ENCODE peak calls at places on chromosomes 3 and 15, in six cellular contexts. One of them, this sample, is unnamed. For H3K27me3, the result is how much of the 10 kb centered on the place peaks cover.

GRCh38 chr15:58611731-58612676 is 137.5 kb downstream of the ADAM10 start:
- DNase-seq in bronchial epithelial cell: no peak
- DNase-seq in WERI-Rb-1: no peak
- DNase-seq in small intestine: peak
- DNase-seq in foreskin keratinocyte: no peak
- DNase-seq in breast epithelium: no peak
- DNase-seq in this sample: no peak

GRCh38 chr3:178483704-178484103 is 52.5 kb upstream of the KCNMB2 start:
- DNase-seq in bronchial epithelial cell: no peak
- DNase-seq in WERI-Rb-1: no peak
- DNase-seq in small intestine: no peak
- DNase-seq in foreskin keratinocyte: no peak
- DNase-seq in breast epithelium: no peak
- DNase-seq in this sample: no peak

GRCh38 chr15:86266896-86267484 is 187.3 kb downstream of the AGBL1 start:
- DNase-seq in bronchial epithelial cell: no peak
- DNase-seq in WERI-Rb-1: no peak
- DNase-seq in small intestine: no peak
- DNase-seq in foreskin keratinocyte: no peak
- DNase-seq in breast epithelium: no peak
- DNase-seq in this sample: no peak

GRCh38 chr3:196012481-196012880 is 69.4 kb downstream of the TFRC start:
- DNase-seq in bronchial epithelial cell: peak
- DNase-seq in WERI-Rb-1: no peak
- DNase-seq in small intestine: no peak
- DNase-seq in foreskin keratinocyte: no peak
- DNase-seq in breast epithelium: no peak
- DNase-seq in this sample: no peak

GRCh38 chr3:20039082-20039764 is 1.0 kb upstream of the KAT2B start:
- DNase-seq in bronchial epithelial cell: no peak
- DNase-seq in WERI-Rb-1: no peak
- DNase-seq in small intestine: no peak
- DNase-seq in foreskin keratinocyte: no peak
- DNase-seq in breast epithelium: no peak
- DNase-seq in this sample: no peak

GRCh38 chr15:64949383-64950141 is 37.9 kb downstream of the ANKDD1A start:
- DNase-seq in bronchial epithelial cell: no peak
- DNase-seq in WERI-Rb-1: no peak
- DNase-seq in small intestine: no peak
- DNase-seq in foreskin keratinocyte: no peak
- DNase-seq in breast epithelium: no peak
- DNase-seq in this sample: no peak

GRCh38 chr3:185200639-185201038 is 47.8 kb upstream of the C3orf70 start:
- DNase-seq in bronchial epithelial cell: peak
- DNase-seq in WERI-Rb-1: no peak
- DNase-seq in small intestine: no peak
- DNase-seq in foreskin keratinocyte: peak
- DNase-seq in breast epithelium: no peak
- DNase-seq in this sample: no peak

GRCh38 chr15:31437686-31438085 is 111.1 kb downstream of the KLF13 start:
- DNase-seq in bronchial epithelial cell: no peak
- DNase-seq in WERI-Rb-1: no peak
- DNase-seq in small intestine: no peak
- DNase-seq in foreskin keratinocyte: no peak
- DNase-seq in breast epithelium: no peak
- DNase-seq in this sample: no peak

GRCh38 chr3:197522881-197523342 is 32.9 kb downstream of the BDH1 start:
- DNase-seq in bronchial epithelial cell: no peak
- DNase-seq in WERI-Rb-1: no peak
- DNase-seq in small intestine: no peak
- DNase-seq in foreskin keratinocyte: no peak
- DNase-seq in breast epithelium: peak
- DNase-seq in this sample: no peak

GRCh38 chr3:194985031-194985578 is 285.9 kb downstream of the XXYLT1 start:
- DNase-seq in bronchial epithelial cell: peak
- DNase-seq in WERI-Rb-1: no peak
- DNase-seq in small intestine: peak
- DNase-seq in foreskin keratinocyte: no peak
- DNase-seq in breast epithelium: peak
- DNase-seq in this sample: peak

GRCh38 chr3:187750041-187750512 is 4.8 kb upstream of the BCL6 start:
- DNase-seq in bronchial epithelial cell: peak
- DNase-seq in WERI-Rb-1: no peak
- DNase-seq in small intestine: peak
- DNase-seq in foreskin keratinocyte: no peak
- DNase-seq in breast epithelium: peak
- DNase-seq in this sample: peak

GRCh38 chr15:56410712-56411111 is 45.5 kb downstream of the TEX9 start:
- DNase-seq in bronchial epithelial cell: no peak
- DNase-seq in WERI-Rb-1: no peak
- DNase-seq in small intestine: no peak
- DNase-seq in foreskin keratinocyte: no peak
- DNase-seq in breast epithelium: no peak
- DNase-seq in this sample: no peak

DNA sequence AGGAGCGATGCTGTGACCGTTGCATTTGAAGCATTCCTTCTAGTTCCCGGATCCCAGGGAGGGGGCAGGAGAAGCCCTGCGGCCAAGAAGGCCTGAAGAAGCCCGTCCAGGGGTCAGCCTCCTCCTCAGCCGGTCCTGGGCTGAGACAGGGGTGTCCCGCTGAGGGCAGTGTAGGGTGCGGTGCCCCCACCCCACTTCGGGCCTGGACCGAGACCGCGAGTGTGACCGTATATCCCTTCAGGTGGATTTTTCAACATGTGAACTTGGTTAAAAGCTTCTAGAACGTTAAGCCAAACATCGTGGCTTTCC is 2.8 kb downstream of the OCA2 start:
- DNase-seq in bronchial epithelial cell: no peak
- DNase-seq in WERI-Rb-1: no peak
- DNase-seq in small intestine: no peak
- DNase-seq in foreskin keratinocyte: no peak
- DNase-seq in breast epithelium: no peak
- DNase-seq in this sample: no peak
- H3K27me3 ChIP-seq in bronchial epithelial cell: under half
- H3K27me3 ChIP-seq in WERI-Rb-1: under half
- H3K27me3 ChIP-seq in small intestine: under half
- H3K27me3 ChIP-seq in foreskin keratinocyte: half or more
- H3K27me3 ChIP-seq in breast epithelium: under half
- H3K27me3 ChIP-seq in this sample: half or more

DNA sequence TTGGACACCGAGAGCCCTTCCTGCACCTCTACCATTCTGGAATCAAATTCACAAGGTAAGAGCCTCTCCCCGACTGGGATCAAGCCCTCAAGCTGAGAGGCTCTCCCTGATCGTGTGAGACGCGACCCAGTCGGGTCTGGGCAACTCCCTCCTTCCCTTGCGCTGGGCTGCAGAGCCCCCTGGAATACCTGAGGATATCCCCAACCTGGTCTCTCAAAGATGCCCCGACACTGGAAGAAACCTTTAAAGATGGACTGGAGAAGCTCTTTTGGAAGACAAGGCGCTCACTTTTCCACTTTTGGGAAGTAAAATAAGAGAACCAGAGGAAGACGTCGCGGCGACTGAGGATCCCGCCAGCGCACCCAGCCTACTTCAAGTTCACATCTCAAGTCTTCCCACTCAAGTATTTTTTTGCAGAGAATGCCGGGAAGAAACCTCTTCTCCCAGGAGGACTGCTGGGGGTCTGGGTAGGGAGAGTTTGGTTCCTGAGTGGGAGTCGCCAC is 33.8 kb downstream of the ZIC4 start:
- DNase-seq in bronchial epithelial cell: no peak
- DNase-seq in WERI-Rb-1: no peak
- DNase-seq in small intestine: no peak
- DNase-seq in foreskin keratinocyte: no peak
- DNase-seq in breast epithelium: no peak
- DNase-seq in this sample: no peak
- H3K27me3 ChIP-seq in bronchial epithelial cell: under half
- H3K27me3 ChIP-seq in WERI-Rb-1: under half
- H3K27me3 ChIP-seq in small intestine: under half
- H3K27me3 ChIP-seq in foreskin keratinocyte: half or more
- H3K27me3 ChIP-seq in breast epithelium: under half
- H3K27me3 ChIP-seq in this sample: half or more

DNA sequence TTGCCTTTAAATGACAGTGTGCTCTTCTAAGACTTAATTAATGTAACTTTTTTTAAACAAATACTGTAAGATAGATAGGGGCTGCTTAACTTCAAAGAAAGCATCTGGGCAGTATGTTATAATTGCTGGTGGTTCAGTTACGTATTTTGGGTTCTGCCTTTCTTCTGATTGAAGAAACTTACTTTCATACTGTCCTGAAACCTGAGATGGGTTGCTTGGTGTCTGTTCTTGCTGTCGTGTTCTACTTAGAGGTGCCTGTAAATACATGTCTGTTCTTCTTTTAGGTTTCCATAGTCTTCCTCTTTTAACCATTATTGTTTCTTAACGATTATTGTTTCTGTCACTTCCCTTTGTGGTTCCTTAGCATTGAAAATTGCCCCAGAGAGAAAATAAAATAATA is 297.7 kb upstream of the CHRM5 start:
- DNase-seq in bronchial epithelial cell: no peak
- DNase-seq in WERI-Rb-1: no peak
- DNase-seq in small intestine: no peak
- DNase-seq in foreskin keratinocyte: no peak
- DNase-seq in breast epithelium: no peak
- DNase-seq in this sample: no peak
- H3K27me3 ChIP-seq in bronchial epithelial cell: under half
- H3K27me3 ChIP-seq in WERI-Rb-1: under half
- H3K27me3 ChIP-seq in small intestine: under half
- H3K27me3 ChIP-seq in foreskin keratinocyte: under half
- H3K27me3 ChIP-seq in breast epithelium: under half
- H3K27me3 ChIP-seq in this sample: under half

GRCh38 chr15:100973351-100974034 is 54.3 kb downstream of the LRRK1 start:
- DNase-seq in bronchial epithelial cell: no peak
- DNase-seq in WERI-Rb-1: no peak
- DNase-seq in small intestine: peak
- DNase-seq in foreskin keratinocyte: no peak
- DNase-seq in breast epithelium: no peak
- DNase-seq in this sample: peak
- H3K27me3 ChIP-seq in bronchial epithelial cell: under half
- H3K27me3 ChIP-seq in WERI-Rb-1: under half
- H3K27me3 ChIP-seq in small intestine: under half
- H3K27me3 ChIP-seq in foreskin keratinocyte: under half
- H3K27me3 ChIP-seq in breast epithelium: under half
- H3K27me3 ChIP-seq in this sample: under half

DNA sequence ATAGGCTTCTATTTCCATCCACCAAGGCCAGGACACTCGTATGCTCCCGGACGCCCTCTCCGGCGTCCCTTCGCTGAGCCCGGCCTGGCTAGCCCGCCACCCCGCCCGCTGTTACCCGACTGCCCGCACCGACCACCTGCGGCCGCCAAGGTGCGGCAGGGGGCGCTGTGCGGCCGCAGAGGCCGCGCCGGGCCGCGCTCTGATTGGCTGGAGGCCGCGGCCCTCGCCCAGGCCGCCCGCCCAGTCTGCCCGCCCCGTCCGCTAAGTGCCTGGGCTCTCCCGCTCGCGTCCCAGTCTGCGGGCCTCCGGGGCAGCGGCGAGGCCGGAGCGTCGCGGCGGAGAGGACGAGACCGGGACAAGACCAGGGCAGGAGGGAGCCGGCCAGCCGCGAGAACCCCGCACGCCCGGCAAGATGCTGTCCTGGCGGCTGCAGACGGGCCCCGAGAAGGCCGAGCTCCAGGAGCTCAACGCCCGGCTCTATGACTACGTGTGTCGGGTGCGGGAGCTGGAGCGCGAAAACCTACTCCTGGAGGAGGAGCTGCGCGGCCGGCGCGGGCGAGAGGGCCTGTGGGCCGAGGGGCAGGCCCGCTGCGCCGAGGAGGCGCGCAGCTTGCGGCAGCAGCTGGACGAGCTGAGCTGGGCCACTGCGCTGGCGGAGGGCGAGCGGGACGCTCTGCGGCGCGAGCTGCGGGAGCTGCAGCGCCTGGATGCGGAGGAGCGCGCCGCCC is at the start of gene SYNM:
- DNase-seq in bronchial epithelial cell: peak
- DNase-seq in WERI-Rb-1: peak
- DNase-seq in small intestine: peak
- DNase-seq in foreskin keratinocyte: no peak
- DNase-seq in breast epithelium: peak
- DNase-seq in this sample: peak
- H3K27me3 ChIP-seq in bronchial epithelial cell: under half
- H3K27me3 ChIP-seq in WERI-Rb-1: under half
- H3K27me3 ChIP-seq in small intestine: under half
- H3K27me3 ChIP-seq in foreskin keratinocyte: half or more
- H3K27me3 ChIP-seq in breast epithelium: under half
- H3K27me3 ChIP-seq in this sample: under half

DNA sequence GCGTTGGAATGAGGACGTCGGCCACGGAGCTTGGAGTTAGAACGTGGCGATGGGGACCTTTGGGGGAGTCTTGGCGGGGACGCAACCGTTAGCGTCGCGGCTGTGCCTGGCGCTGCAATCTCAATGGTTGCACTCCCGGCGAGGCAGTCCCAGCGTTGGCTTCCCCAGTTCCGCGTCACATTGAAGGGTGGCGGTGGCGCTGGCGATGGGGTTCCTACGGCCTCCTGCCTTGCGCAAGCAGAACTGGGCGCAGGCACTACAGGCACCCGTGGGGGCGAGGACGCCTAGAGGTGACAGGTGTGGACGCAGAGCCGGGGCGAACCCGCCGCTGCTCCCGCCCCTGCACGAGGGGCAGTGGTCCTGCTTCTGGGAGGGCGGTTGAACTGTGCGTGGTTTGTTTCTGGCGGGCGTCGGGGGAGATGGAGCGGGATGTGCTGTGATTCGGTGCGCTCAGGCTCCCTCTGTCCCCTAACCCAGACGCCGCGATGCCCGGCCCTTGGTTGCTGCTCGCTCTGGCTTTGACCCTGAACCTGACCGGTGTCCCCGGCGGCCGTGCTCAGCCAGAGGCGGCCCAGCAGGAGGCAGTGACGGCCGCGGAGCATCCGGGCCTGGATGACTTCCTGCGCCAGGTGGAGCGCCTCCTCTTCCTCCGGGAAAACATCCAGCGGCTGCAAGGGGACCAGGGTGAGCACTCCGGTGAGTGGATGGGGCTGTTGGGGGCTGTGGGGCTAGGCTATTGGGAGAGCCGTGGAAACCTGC is 991 bp downstream of the TRH start:
- DNase-seq in bronchial epithelial cell: no peak
- DNase-seq in WERI-Rb-1: no peak
- DNase-seq in small intestine: no peak
- DNase-seq in foreskin keratinocyte: no peak
- DNase-seq in breast epithelium: no peak
- DNase-seq in this sample: peak
- H3K27me3 ChIP-seq in bronchial epithelial cell: under half
- H3K27me3 ChIP-seq in WERI-Rb-1: under half
- H3K27me3 ChIP-seq in small intestine: under half
- H3K27me3 ChIP-seq in foreskin keratinocyte: half or more
- H3K27me3 ChIP-seq in breast epithelium: under half
- H3K27me3 ChIP-seq in this sample: half or more

DNA sequence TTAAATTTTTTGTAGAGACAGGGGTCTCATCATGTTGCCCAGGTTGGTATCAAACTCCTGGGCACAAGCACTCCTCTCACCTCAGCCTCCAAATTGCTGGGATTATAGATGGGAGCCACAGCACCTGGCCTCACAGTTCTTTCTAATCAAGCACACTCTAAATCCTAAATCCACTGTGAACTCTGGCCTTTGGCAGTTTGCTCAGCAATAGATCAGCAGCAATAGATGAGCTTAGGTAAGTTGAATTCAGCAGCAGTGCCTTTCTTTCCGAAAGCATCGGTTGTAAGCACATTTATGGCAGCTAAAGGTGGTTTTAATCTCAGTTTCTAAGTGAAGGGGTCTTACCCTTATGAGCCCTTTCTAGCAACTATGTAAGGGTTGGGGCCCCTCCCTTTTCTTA is 16.6 kb downstream of the PDHB start:
- DNase-seq in bronchial epithelial cell: no peak
- DNase-seq in WERI-Rb-1: no peak
- DNase-seq in small intestine: peak
- DNase-seq in foreskin keratinocyte: no peak
- DNase-seq in breast epithelium: no peak
- DNase-seq in this sample: no peak
- H3K27me3 ChIP-seq in bronchial epithelial cell: under half
- H3K27me3 ChIP-seq in WERI-Rb-1: under half
- H3K27me3 ChIP-seq in small intestine: under half
- H3K27me3 ChIP-seq in foreskin keratinocyte: under half
- H3K27me3 ChIP-seq in breast epithelium: under half
- H3K27me3 ChIP-seq in this sample: under half

This sample was measured in H7.